ENCODE peak calls at places on chromosomes 1 and 21, in six cellular contexts. L is OCI-LY7, J is left ventricle myocardium inferior, W is stomach, P is esophagus squamous epithelium, U is astrocyte of the spinal cord. F is an unnamed sample.

GRCh38 chr1:186985889-186986491 is 157.2 kb downstream of the PLA2G4A start:
- DNase-seq in J (no peak), W (no peak), L (peak; percentile 45), U (peak; percentile 69), P (no peak), F (peak; percentile 18)

GRCh38 chr1:94947453-94947852 is 20.5 kb upstream of the CNN3 start:
- DNase-seq in P (no peak), W (no peak), J (no peak), L (no peak), U (peak; percentile 75), F (no peak)

GRCh38 chr1:160704250-160704649 is 7.4 kb downstream of the CD48 start:
- DNase-seq in L (no peak), W (no peak), U (no peak), P (no peak), J (peak; percentile 19), F (no peak)

GRCh38 chr1:116290085-116290670 is 82.9 kb upstream of the ATP1A1 start:
- DNase-seq in U (peak; percentile 3), L (no peak), P (no peak), J (no peak), W (no peak), F (no peak)

GRCh38 chr21:36721817-36722216 is 22.9 kb downstream of the SIM2 start:
- DNase-seq in U (no peak), W (peak; percentile 13), J (no peak), P (no peak), L (no peak), F (no peak)

GRCh38 chr21:39016740-39017315 is 166.4 kb downstream of the PSMG1 start:
- DNase-seq in P (no peak), U (no peak), J (no peak), L (peak; percentile 85), W (no peak), F (peak; percentile 36)

GRCh38 chr1:77545970-77546369 is 136.5 kb downstream of the ZZZ3 start:
- DNase-seq in U (peak; percentile 82), P (no peak), L (no peak), W (no peak), J (no peak), F (no peak)

GRCh38 chr1:150559627-150560010 is 10.4 kb downstream of the ADAMTSL4 start:
- DNase-seq in U (no peak), J (no peak), L (no peak), P (no peak), W (no peak), F (no peak)

GRCh38 chr1:2229921-2230700 is 2.0 kb downstream of the SKI start:
- DNase-seq in L (no peak), P (no peak), W (no peak), U (no peak), J (peak; percentile 50), F (no peak)

GRCh38 chr1:36408479-36408878 is 10.8 kb upstream of the LSM10 start:
- DNase-seq in U (peak; percentile 10), P (no peak), J (no peak), L (no peak), W (no peak), F (no peak)

GRCh38 chr1:108664426-108664950 is 3.6 kb upstream of the HENMT1 start:
- DNase-seq in U (no peak), W (no peak), P (no peak), L (no peak), J (no peak), F (no peak)

GRCh38 chr1:64898107-64898861 is 68.1 kb downstream of the JAK1 start:
- DNase-seq in U (peak; percentile 94), W (peak; percentile 75), L (peak; percentile 46), J (peak; percentile 79), P (peak; percentile 10), F (no peak)
- H3K4me3 ChIP-seq in U (no peak overlapping the region), W (no peak overlapping the region), L (peak overlapping the region; percentile 23), J (peak overlapping the region; percentile 16), P (no peak overlapping the region), F (no peak overlapping the region)

DNA sequence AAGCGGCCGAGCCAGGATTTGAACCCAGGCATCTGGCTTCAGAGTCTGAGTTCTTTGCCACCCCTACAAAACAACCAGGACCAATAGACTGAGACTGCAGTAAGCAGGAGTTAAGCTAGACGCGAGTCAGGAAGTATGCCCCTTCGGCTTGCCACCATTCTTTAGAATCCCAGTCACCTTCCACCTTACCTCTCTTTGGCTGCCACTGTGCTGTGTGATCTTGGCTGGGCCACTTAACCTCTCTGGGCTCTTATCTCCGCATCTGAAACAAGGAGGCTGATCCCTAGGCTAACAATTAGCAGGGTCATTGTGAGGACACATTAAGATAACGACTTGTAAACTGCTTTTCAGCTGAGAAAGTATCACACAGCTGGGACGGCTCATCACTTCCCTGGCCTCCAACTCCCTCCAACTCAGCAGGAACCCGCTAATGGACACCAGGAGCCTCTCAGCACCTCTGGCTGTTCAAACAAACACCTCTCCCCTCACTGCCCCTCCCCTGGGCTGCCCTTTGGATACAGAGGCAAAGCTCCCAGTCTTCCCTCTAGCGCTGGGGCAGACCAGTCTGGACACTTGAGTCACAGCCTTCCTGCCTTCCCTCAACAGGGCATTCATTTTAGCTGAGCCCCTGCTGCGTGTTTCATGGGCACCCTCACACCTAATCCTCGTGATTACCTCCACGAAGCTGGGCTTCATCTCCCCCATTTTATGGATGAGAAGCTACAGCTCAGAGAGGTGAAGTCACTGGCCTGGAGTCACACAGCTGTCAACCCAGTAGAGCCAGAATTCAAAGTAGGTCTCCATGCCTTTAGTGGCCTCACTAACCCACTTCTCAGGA is 83.2 kb downstream of the CAMK2N1 start:
- DNase-seq in L (no peak), J (no peak), W (no peak), U (no peak), P (no peak), F (no peak)
- TF ChIP-seq CTCF in L (no peak), J (no peak), W (no peak), U (no peak), P (no peak), F (no peak)

DNA sequence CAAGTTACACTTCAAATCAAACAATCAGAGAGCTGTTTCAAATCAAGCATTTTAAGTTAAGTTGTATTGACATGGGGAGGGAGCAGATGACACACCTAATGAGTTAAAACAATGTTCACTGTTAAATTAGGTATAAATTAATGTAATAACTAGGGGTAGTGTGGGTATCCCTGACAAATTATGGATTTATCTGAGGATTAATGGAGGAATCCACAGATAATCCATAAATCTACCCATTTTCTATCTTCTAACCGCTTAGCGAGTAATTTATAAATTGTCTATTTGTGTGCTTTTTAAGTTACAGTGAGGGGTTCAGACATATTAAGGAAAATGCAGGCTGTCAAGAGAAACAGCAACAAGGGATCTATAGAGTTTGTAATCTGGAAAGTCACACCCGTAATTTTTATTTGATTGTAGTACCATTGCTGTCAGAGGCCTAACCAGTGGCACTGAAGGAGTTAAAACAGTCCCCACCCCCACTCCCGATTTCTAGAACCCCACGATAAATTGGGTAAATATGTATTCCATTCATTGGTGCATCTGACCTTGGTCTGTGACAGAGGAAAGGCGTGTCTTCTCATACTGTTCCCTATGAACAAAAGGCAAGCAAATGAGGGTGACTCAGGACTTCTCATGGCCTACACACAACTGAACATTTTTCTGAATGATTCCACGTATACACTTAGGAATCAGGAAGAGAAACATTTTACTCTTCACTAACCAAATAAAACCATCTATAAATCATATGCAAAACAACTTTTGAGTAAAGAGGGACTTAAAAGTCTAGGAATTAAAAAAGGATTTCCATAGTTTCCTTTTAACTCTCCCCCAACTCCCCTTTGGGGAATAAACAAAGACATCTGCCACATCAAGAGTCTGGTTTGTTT is 7.4 kb downstream of the IRF2BP2 start:
- DNase-seq in P (no peak), W (peak; percentile 43), J (no peak), L (peak; percentile 66), U (peak; percentile 96), F (no peak)
- H3K4me3 ChIP-seq in P (no peak overlapping the region), W (peak overlapping the region; percentile 13), J (peak overlapping the region; percentile 87), L (peak overlapping the region; percentile 72), U (peak overlapping the region; percentile 12), F (peak overlapping the region; percentile 22)

GRCh38 chr1:7589774-7590425 is 181.2 kb upstream of the VAMP3 start:
- DNase-seq in W (no peak), J (no peak), U (no peak), L (no peak), P (no peak), F (no peak)

GRCh38 chr1:7589080-7589735 is 181.9 kb upstream of the VAMP3 start:
- DNase-seq in P (no peak), J (no peak), W (no peak), L (no peak), U (no peak), F (no peak)

GRCh38 chr1:7587108-7587507 is 184.0 kb upstream of the VAMP3 start:
- DNase-seq in L (no peak), W (no peak), P (no peak), U (no peak), J (no peak), F (no peak)

GRCh38 chr1:7587726-7588456 is 183.2 kb upstream of the VAMP3 start:
- DNase-seq in W (no peak), J (no peak), U (no peak), L (no peak), P (no peak), F (no peak)

GRCh38 chr1:7588457-7588827 is 182.7 kb upstream of the VAMP3 start:
- DNase-seq in P (no peak), U (no peak), J (no peak), W (no peak), L (no peak), F (no peak)
- TF ChIP-seq CTCF in P (no peak), U (no peak), J (no peak), W (no peak), L (no peak), F (no peak)

GRCh38 chr1:178434899-178435298 is 61.9 kb downstream of the CLEC20A start:
- DNase-seq in L (no peak), W (no peak), P (no peak), J (no peak), U (no peak), F (no peak)
- H3K4me3 ChIP-seq in L (no peak overlapping the region), W (no peak overlapping the region), P (no peak overlapping the region), J (no peak overlapping the region), U (no peak overlapping the region), F (no peak overlapping the region)

GRCh38 chr1:212271234-212271633 is 14.0 kb upstream of the PPP2R5A start:
- DNase-seq in J (no peak), P (no peak), L (no peak), W (no peak), U (no peak), F (no peak)

GRCh38 chr1:212267017-212267416 is 18.2 kb upstream of the PPP2R5A start:
- DNase-seq in J (no peak), U (no peak), W (no peak), L (no peak), P (no peak), F (no peak)

GRCh38 chr1:212270564-212270963 is 14.6 kb upstream of the PPP2R5A start:
- DNase-seq in J (no peak), P (no peak), U (no peak), W (no peak), L (no peak), F (no peak)

GRCh38 chr1:212267460-212267859 is 17.8 kb upstream of the PPP2R5A start:
- DNase-seq in W (no peak), J (no peak), U (no peak), L (no peak), P (no peak), F (no peak)

DNA sequence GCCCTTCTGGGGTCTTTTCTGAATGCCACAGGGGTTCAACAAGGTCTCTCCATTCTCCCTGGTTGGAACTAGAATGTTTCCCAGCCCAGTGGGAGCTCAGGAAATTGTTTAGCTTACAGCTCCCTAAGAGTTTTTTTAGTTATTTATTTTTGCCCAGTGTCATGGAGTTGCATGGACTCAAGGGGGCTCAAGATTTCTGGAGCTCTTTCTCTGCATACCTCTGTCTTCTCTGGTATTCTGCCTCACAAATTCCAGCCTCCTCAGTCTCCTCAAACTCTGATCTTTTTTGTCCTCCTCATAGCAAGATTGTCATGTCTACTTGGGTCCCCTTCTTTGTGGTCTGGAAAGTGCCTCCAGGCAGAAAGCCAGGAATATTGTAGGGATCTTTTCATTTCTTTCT is 15.9 kb upstream of the PPP2R5A start:
- DNase-seq in J (no peak), W (no peak), P (no peak), U (no peak), L (no peak), F (no peak)
- TF ChIP-seq CTCF in J (no peak), W (no peak), P (no peak), U (peak; percentile 13), L (no peak), F (no peak)